ENCODE peak calls at places on chromosome 22, in five cellular contexts. One of them, this sample, is unnamed.

GRCh38 chr22:36258750-36259619 is 6.1 kb downstream of the APOL1 start:
- DNase-seq in stimulated activated effector memory CD8-positive, alpha-beta T cell treated with anti-CD3 and anti-CD28 coated beads, Interleukin-12 subunit alpha, Interleukin-12 subunit beta, amount 100 ng/mL, for 72 hours: no peak
- DNase-seq in GM10248: peak
- DNase-seq in adrenal gland: no peak
- DNase-seq in mesenchymal stem cell: peak
- DNase-seq in this sample: no peak

GRCh38 chr22:22410121-22410520 is 98.4 kb downstream of the ZNF280B start:
- DNase-seq in mesenchymal stem cell: no peak
- DNase-seq in adrenal gland: no peak
- DNase-seq in stimulated activated effector memory CD8-positive, alpha-beta T cell treated with anti-CD3 and anti-CD28 coated beads, Interleukin-12 subunit alpha, Interleukin-12 subunit beta, amount 100 ng/mL, for 72 hours: no peak
- DNase-seq in GM10248: no peak
- DNase-seq in this sample: peak

GRCh38 chr22:27197071-27197470 is 539.7 kb downstream of the MIAT start:
- DNase-seq in mesenchymal stem cell: no peak
- DNase-seq in adrenal gland: no peak
- DNase-seq in GM10248: no peak
- DNase-seq in stimulated activated effector memory CD8-positive, alpha-beta T cell treated with anti-CD3 and anti-CD28 coated beads, Interleukin-12 subunit alpha, Interleukin-12 subunit beta, amount 100 ng/mL, for 72 hours: no peak
- DNase-seq in this sample: no peak

GRCh38 chr22:20561882-20562281 is 54.5 kb downstream of the MED15 start:
- DNase-seq in adrenal gland: peak
- DNase-seq in GM10248: no peak
- DNase-seq in mesenchymal stem cell: no peak
- DNase-seq in stimulated activated effector memory CD8-positive, alpha-beta T cell treated with anti-CD3 and anti-CD28 coated beads, Interleukin-12 subunit alpha, Interleukin-12 subunit beta, amount 100 ng/mL, for 72 hours: no peak
- DNase-seq in this sample: no peak

GRCh38 chr22:39012525-39013516 is 1.2 kb upstream of the APOBEC3C start:
- DNase-seq in GM10248: no peak
- DNase-seq in adrenal gland: no peak
- DNase-seq in mesenchymal stem cell: no peak
- DNase-seq in stimulated activated effector memory CD8-positive, alpha-beta T cell treated with anti-CD3 and anti-CD28 coated beads, Interleukin-12 subunit alpha, Interleukin-12 subunit beta, amount 100 ng/mL, for 72 hours: no peak
- DNase-seq in this sample: no peak

GRCh38 chr22:45162531-45162930 is 1.2 kb upstream of the NUP50 start:
- DNase-seq in adrenal gland: no peak
- DNase-seq in GM10248: no peak
- DNase-seq in mesenchymal stem cell: peak
- DNase-seq in stimulated activated effector memory CD8-positive, alpha-beta T cell treated with anti-CD3 and anti-CD28 coated beads, Interleukin-12 subunit alpha, Interleukin-12 subunit beta, amount 100 ng/mL, for 72 hours: no peak
- DNase-seq in this sample: no peak

GRCh38 chr22:44171486-44172076 is 9.1 kb upstream of the PARVG start:
- DNase-seq in stimulated activated effector memory CD8-positive, alpha-beta T cell treated with anti-CD3 and anti-CD28 coated beads, Interleukin-12 subunit alpha, Interleukin-12 subunit beta, amount 100 ng/mL, for 72 hours: no peak
- DNase-seq in mesenchymal stem cell: no peak
- DNase-seq in adrenal gland: no peak
- DNase-seq in GM10248: no peak
- DNase-seq in this sample: no peak

GRCh38 chr22:46046299-46046685 is 69.3 kb upstream of the WNT7B start:
- DNase-seq in adrenal gland: no peak
- DNase-seq in GM10248: no peak
- DNase-seq in stimulated activated effector memory CD8-positive, alpha-beta T cell treated with anti-CD3 and anti-CD28 coated beads, Interleukin-12 subunit alpha, Interleukin-12 subunit beta, amount 100 ng/mL, for 72 hours: no peak
- DNase-seq in mesenchymal stem cell: no peak
- DNase-seq in this sample: no peak

GRCh38 chr22:39628563-39629080 is 58.1 kb downstream of the CACNA1I start:
- DNase-seq in GM10248: no peak
- DNase-seq in mesenchymal stem cell: no peak
- DNase-seq in adrenal gland: no peak
- DNase-seq in stimulated activated effector memory CD8-positive, alpha-beta T cell treated with anti-CD3 and anti-CD28 coated beads, Interleukin-12 subunit alpha, Interleukin-12 subunit beta, amount 100 ng/mL, for 72 hours: no peak
- DNase-seq in this sample: no peak

GRCh38 chr22:33111491-33111890 is 53.3 kb upstream of the SYN3 start:
- DNase-seq in mesenchymal stem cell: no peak
- DNase-seq in adrenal gland: no peak
- DNase-seq in stimulated activated effector memory CD8-positive, alpha-beta T cell treated with anti-CD3 and anti-CD28 coated beads, Interleukin-12 subunit alpha, Interleukin-12 subunit beta, amount 100 ng/mL, for 72 hours: no peak
- DNase-seq in GM10248: no peak
- DNase-seq in this sample: no peak

GRCh38 chr22:42719656-42720262 is 911 bp downstream of the A4GALT start:
- DNase-seq in mesenchymal stem cell: peak
- DNase-seq in stimulated activated effector memory CD8-positive, alpha-beta T cell treated with anti-CD3 and anti-CD28 coated beads, Interleukin-12 subunit alpha, Interleukin-12 subunit beta, amount 100 ng/mL, for 72 hours: no peak
- DNase-seq in GM10248: peak
- DNase-seq in adrenal gland: no peak
- DNase-seq in this sample: no peak